ENCODE peak calls at places on chromosomes 2 and 18, in four cellular contexts. M is kidney glomerular epithelial cell, U is GM23248, E is NCI-H1417. A is an unnamed sample.

GRCh38 chr2:855177-855576 is 95.5 kb upstream of the SNTG2 start:
- DNase-seq in M (no peak), U (no peak), E (no peak), A (no peak)

GRCh38 chr2:74498500-74499268 is 719 bp downstream of the LBX2 start:
- DNase-seq in M (no peak), U (peak), E (peak), A (peak)

GRCh38 chr2:121062493-121062892 is 222.5 kb downstream of the TFCP2L1 start:
- DNase-seq in M (no peak), U (no peak), E (no peak), A (no peak)

GRCh38 chr2:19474128-19474527 is 115.7 kb upstream of the OSR1 start:
- DNase-seq in M (no peak), U (peak), E (no peak), A (peak)

GRCh38 chr2:136448435-136448834 is 316.9 kb upstream of the THSD7B start:
- DNase-seq in M (no peak), U (no peak), E (peak), A (peak)

GRCh38 chr18:76747676-76748075 is 74.7 kb upstream of the ZNF236 start:
- DNase-seq in M (no peak), U (no peak), E (no peak), A (no peak)

GRCh38 chr2:127400897-127401756 is 13.4 kb upstream of the MAP3K2 start:
- DNase-seq in M (no peak), U (peak), E (no peak), A (peak)

GRCh38 chr2:239938651-239939486 is 86.3 kb downstream of the NDUFA10 start:
- DNase-seq in M (no peak), U (no peak), E (no peak), A (no peak)

GRCh38 chr2:183866666-183867065 is 731.7 kb upstream of the ZNF804A start:
- DNase-seq in M (no peak), U (no peak), E (no peak), A (no peak)

GRCh38 chr2:134758632-134759031 is 39.8 kb upstream of the TMEM163 start:
- DNase-seq in M (no peak), U (no peak), E (no peak), A (no peak)

GRCh38 chr2:181573140-181573736 is 83.7 kb downstream of the CERKL start:
- DNase-seq in M (peak), U (peak), E (peak), A (peak)

GRCh38 chr2:154015233-154015632 is 143.5 kb downstream of the GALNT13 start:
- DNase-seq in M (no peak), U (no peak), E (no peak), A (no peak)

GRCh38 chr2:127143851-127144782 is 37.2 kb upstream of the BIN1 start:
- DNase-seq in M (no peak), U (peak), E (no peak), A (peak)

GRCh38 chr2:26347286-26347865 is 787 bp upstream of the ADGRF3 start:
- DNase-seq in M (no peak), U (peak), E (no peak), A (peak)

GRCh38 chr18:55579471-55579870 is 8.5 kb downstream of the TCF4 start:
- DNase-seq in M (no peak), U (peak), E (peak), A (peak)

GRCh38 chr2:17539596-17539992 is 902 bp upstream of the VSNL1 start:
- DNase-seq in M (no peak), U (peak), E (no peak), A (peak)

GRCh38 chr2:238123218-238123971 is 15.1 kb upstream of the KLHL30 start:
- DNase-seq in M (no peak), U (no peak), E (no peak), A (no peak)

GRCh38 chr2:141029424-141030078 is 1101.3 kb downstream of the LRP1B start:
- DNase-seq in M (no peak), U (no peak), E (no peak), A (no peak)

GRCh38 chr2:100283724-100284501 is 38.4 kb downstream of the LONRF2 start:
- DNase-seq in M (no peak), U (no peak), E (no peak), A (no peak)

GRCh38 chr2:149586063-149586462 is 1.5 kb downstream of the MMADHC start:
- DNase-seq in M (no peak), U (no peak), E (no peak), A (no peak)

GRCh38 chr18:65752625-65753325 is 2.0 kb downstream of the CDH7 start:
- DNase-seq in M (no peak), U (no peak), E (peak), A (no peak)

GRCh38 chr2:160076935-160077334 is 14.5 kb upstream of the PLA2R1 start:
- DNase-seq in M (no peak), U (no peak), E (peak), A (no peak)

GRCh38 chr2:12048551-12048950 is 302.1 kb downstream of the LPIN1 start:
- DNase-seq in M (no peak), U (no peak), E (no peak), A (no peak)

GRCh38 chr2:237143118-237143517 is 57.4 kb downstream of the COPS8 start:
- DNase-seq in M (no peak), U (peak), E (no peak), A (no peak)

GRCh38 chr2:96138146-96139145 is at the start of gene ASTL:
- DNase-seq in M (no peak), U (peak), E (peak), A (peak)

GRCh38 chr2:127358044-127358443 is 29.7 kb downstream of the MAP3K2 start:
- DNase-seq in M (no peak), U (no peak), E (no peak), A (peak)

GRCh38 chr2:39118786-39119499 is 1.9 kb downstream of the SOS1 start:
- DNase-seq in M (peak), U (peak), E (peak), A (peak)

GRCh38 chr2:42828487-42829416 is 36.4 kb upstream of the HAAO start:
- DNase-seq in M (peak), U (peak), E (peak), A (peak)

GRCh38 chr2:98806266-98806697 is 75.3 kb upstream of the MGAT4A start:
- DNase-seq in M (peak), U (peak), E (peak), A (no peak)

GRCh38 chr18:36496022-36496421 is 198.5 kb downstream of the FHOD3 start:
- DNase-seq in M (no peak), U (peak), E (no peak), A (no peak)

GRCh38 chr2:254231-254630 is 9.6 kb downstream of the SH3YL1 start:
- DNase-seq in M (peak), U (no peak), E (no peak), A (no peak)

GRCh38 chr2:120963997-120964396 is 228.3 kb downstream of the GLI2 start:
- DNase-seq in M (peak), U (peak), E (peak), A (no peak)

GRCh38 chr2:40488101-40488598 is 36.3 kb upstream of the SLC8A1 start:
- DNase-seq in M (peak), U (peak), E (peak), A (peak)

GRCh38 chr2:169034256-169034655 is 3.1 kb upstream of the ABCB11 start:
- DNase-seq in M (peak), U (no peak), E (no peak), A (peak)

GRCh38 chr18:46723856-46724415 is 32.9 kb downstream of the ST8SIA5 start:
- DNase-seq in M (no peak), U (no peak), E (no peak), A (no peak)

GRCh38 chr2:164281896-164282295 is 339.4 kb downstream of the GRB14 start:
- DNase-seq in M (no peak), U (no peak), E (no peak), A (no peak)

GRCh38 chr18:36769611-36770314 is 59.0 kb downstream of the TPGS2 start:
- DNase-seq in M (no peak), U (peak), E (no peak), A (peak)

GRCh38 chr2:41828052-41828643 is 219.7 kb upstream of the PKDCC start:
- DNase-seq in M (peak), U (no peak), E (no peak), A (no peak)